ENCODE peak calls at places on chromosomes 7 and 10, in six cellular contexts. One of them, this sample, is unnamed.

GRCh38 chr10:44008270-44008916 is 359.7 kb upstream of the ZNF32 start:
- DNase-seq in stomach: no peak
- DNase-seq in nephron progenitor cell: no peak
- DNase-seq in osteoblast: no peak
- DNase-seq in fibroblast of villous mesenchyme: no peak
- DNase-seq in astrocyte of the cerebellum: no peak
- DNase-seq in this sample: no peak

GRCh38 chr10:132988988-132989387 is 46.6 kb upstream of the CFAP46 start:
- DNase-seq in fibroblast of villous mesenchyme: no peak
- DNase-seq in nephron progenitor cell: no peak
- DNase-seq in stomach: no peak
- DNase-seq in astrocyte of the cerebellum: no peak
- DNase-seq in osteoblast: no peak
- DNase-seq in this sample: no peak

GRCh38 chr7:42491106-42491505 is 254.1 kb upstream of the GLI3 start:
- DNase-seq in osteoblast: no peak
- DNase-seq in fibroblast of villous mesenchyme: no peak
- DNase-seq in stomach: no peak
- DNase-seq in nephron progenitor cell: no peak
- DNase-seq in astrocyte of the cerebellum: no peak
- DNase-seq in this sample: no peak

GRCh38 chr7:130352335-130353074 is 7.9 kb downstream of the CPA5 start:
- DNase-seq in fibroblast of villous mesenchyme: peak
- DNase-seq in nephron progenitor cell: no peak
- DNase-seq in astrocyte of the cerebellum: peak
- DNase-seq in osteoblast: peak
- DNase-seq in stomach: no peak
- DNase-seq in this sample: no peak

GRCh38 chr7:114825423-114825951 is 96.4 kb upstream of the MDFIC start:
- DNase-seq in astrocyte of the cerebellum: no peak
- DNase-seq in nephron progenitor cell: no peak
- DNase-seq in stomach: no peak
- DNase-seq in fibroblast of villous mesenchyme: no peak
- DNase-seq in osteoblast: no peak
- DNase-seq in this sample: no peak

GRCh38 chr10:75513292-75513691 is 81.9 kb downstream of the LRMDA start:
- DNase-seq in osteoblast: no peak
- DNase-seq in astrocyte of the cerebellum: no peak
- DNase-seq in nephron progenitor cell: no peak
- DNase-seq in stomach: no peak
- DNase-seq in fibroblast of villous mesenchyme: no peak
- DNase-seq in this sample: no peak

GRCh38 chr7:99504281-99504602 is 220 bp upstream of the ZKSCAN5 start:
- DNase-seq in stomach: no peak
- DNase-seq in osteoblast: peak
- DNase-seq in nephron progenitor cell: peak
- DNase-seq in fibroblast of villous mesenchyme: no peak
- DNase-seq in astrocyte of the cerebellum: peak
- DNase-seq in this sample: peak

GRCh38 chr10:82529064-82529463 is 654.1 kb downstream of the NRG3 start:
- DNase-seq in fibroblast of villous mesenchyme: no peak
- DNase-seq in astrocyte of the cerebellum: no peak
- DNase-seq in stomach: no peak
- DNase-seq in nephron progenitor cell: no peak
- DNase-seq in osteoblast: no peak
- DNase-seq in this sample: no peak

GRCh38 chr7:55365103-55365679 is at the start of gene LANCL2:
- DNase-seq in fibroblast of villous mesenchyme: peak
- DNase-seq in astrocyte of the cerebellum: no peak
- DNase-seq in nephron progenitor cell: peak
- DNase-seq in stomach: peak
- DNase-seq in osteoblast: peak
- DNase-seq in this sample: no peak

GRCh38 chr7:112422842-112423496 is 27.3 kb upstream of the IFRD1 start:
- DNase-seq in osteoblast: peak
- DNase-seq in astrocyte of the cerebellum: peak
- DNase-seq in fibroblast of villous mesenchyme: peak
- DNase-seq in stomach: peak
- DNase-seq in nephron progenitor cell: peak
- DNase-seq in this sample: peak

GRCh38 chr7:75688200-75689136 is 50.3 kb downstream of the HIP1 start:
- DNase-seq in astrocyte of the cerebellum: no peak
- DNase-seq in fibroblast of villous mesenchyme: no peak
- DNase-seq in stomach: no peak
- DNase-seq in osteoblast: no peak
- DNase-seq in nephron progenitor cell: peak
- DNase-seq in this sample: no peak

GRCh38 chr7:141073173-141073640 is 657 bp upstream of the TMEM178B start:
- DNase-seq in astrocyte of the cerebellum: no peak
- DNase-seq in osteoblast: peak
- DNase-seq in stomach: no peak
- DNase-seq in fibroblast of villous mesenchyme: peak
- DNase-seq in nephron progenitor cell: peak
- DNase-seq in this sample: peak

GRCh38 chr10:14820775-14821154 is 17.1 kb downstream of the CDNF start:
- DNase-seq in nephron progenitor cell: no peak
- DNase-seq in osteoblast: no peak
- DNase-seq in fibroblast of villous mesenchyme: no peak
- DNase-seq in stomach: no peak
- DNase-seq in astrocyte of the cerebellum: no peak
- DNase-seq in this sample: no peak

DNA sequence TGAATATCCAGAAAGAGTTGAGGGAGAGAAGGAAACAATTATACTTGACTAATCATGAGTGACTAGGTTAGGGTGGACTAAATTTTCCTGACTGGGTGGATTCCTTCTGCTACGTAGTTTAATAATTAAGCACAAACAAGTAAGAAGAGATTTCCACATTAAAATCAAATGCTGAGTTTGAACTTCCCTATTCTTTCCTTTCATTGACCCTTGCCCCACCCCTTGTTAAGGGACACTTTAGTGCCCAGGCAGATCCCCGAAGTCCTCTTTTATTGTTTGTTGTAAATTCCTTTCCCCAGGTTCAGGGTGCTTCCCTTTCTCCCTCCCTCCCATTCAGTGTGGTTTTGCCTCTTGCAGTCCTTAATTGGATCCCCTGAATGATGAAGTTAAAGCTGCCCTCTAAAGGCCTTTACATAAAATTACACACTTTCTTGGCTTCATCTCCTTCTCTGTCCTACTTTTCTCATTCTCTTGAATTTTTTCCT is 8.8 kb upstream of the SPAM1 start:
- DNase-seq in astrocyte of the cerebellum: no peak
- DNase-seq in nephron progenitor cell: no peak
- DNase-seq in stomach: no peak
- DNase-seq in osteoblast: no peak
- DNase-seq in fibroblast of villous mesenchyme: peak
- DNase-seq in this sample: no peak
- TF ChIP-seq CTCF in astrocyte of the cerebellum: peak
- TF ChIP-seq CTCF in nephron progenitor cell: peak
- TF ChIP-seq CTCF in stomach: no peak
- TF ChIP-seq CTCF in osteoblast: no peak
- TF ChIP-seq CTCF in fibroblast of villous mesenchyme: peak
- TF ChIP-seq CTCF in this sample: no peak

GRCh38 chr7:134018321-134018720 is 108.8 kb upstream of the LRGUK start:
- DNase-seq in fibroblast of villous mesenchyme: no peak
- DNase-seq in nephron progenitor cell: no peak
- DNase-seq in stomach: no peak
- DNase-seq in astrocyte of the cerebellum: no peak
- DNase-seq in osteoblast: no peak
- DNase-seq in this sample: no peak

GRCh38 chr7:134019251-134019650 is 107.9 kb upstream of the LRGUK start:
- DNase-seq in stomach: no peak
- DNase-seq in nephron progenitor cell: no peak
- DNase-seq in fibroblast of villous mesenchyme: no peak
- DNase-seq in astrocyte of the cerebellum: no peak
- DNase-seq in osteoblast: no peak
- DNase-seq in this sample: no peak

GRCh38 chr7:134016223-134016941 is 110.8 kb upstream of the LRGUK start:
- DNase-seq in astrocyte of the cerebellum: no peak
- DNase-seq in stomach: peak
- DNase-seq in fibroblast of villous mesenchyme: peak
- DNase-seq in nephron progenitor cell: peak
- DNase-seq in osteoblast: no peak
- DNase-seq in this sample: peak

GRCh38 chr7:134014935-134015334 is 112.2 kb upstream of the LRGUK start:
- DNase-seq in stomach: no peak
- DNase-seq in fibroblast of villous mesenchyme: no peak
- DNase-seq in astrocyte of the cerebellum: no peak
- DNase-seq in nephron progenitor cell: no peak
- DNase-seq in osteoblast: no peak
- DNase-seq in this sample: no peak

GRCh38 chr7:134016942-134017303 is 110.2 kb upstream of the LRGUK start:
- DNase-seq in stomach: no peak
- DNase-seq in astrocyte of the cerebellum: no peak
- DNase-seq in nephron progenitor cell: no peak
- DNase-seq in osteoblast: no peak
- DNase-seq in fibroblast of villous mesenchyme: no peak
- DNase-seq in this sample: no peak
- TF ChIP-seq CTCF in stomach: no peak
- TF ChIP-seq CTCF in astrocyte of the cerebellum: no peak
- TF ChIP-seq CTCF in nephron progenitor cell: no peak
- TF ChIP-seq CTCF in osteoblast: no peak
- TF ChIP-seq CTCF in fibroblast of villous mesenchyme: no peak
- TF ChIP-seq CTCF in this sample: no peak

GRCh38 chr7:137609500-137609899 is 237.3 kb downstream of the DGKI start:
- DNase-seq in fibroblast of villous mesenchyme: peak
- DNase-seq in astrocyte of the cerebellum: no peak
- DNase-seq in osteoblast: no peak
- DNase-seq in stomach: no peak
- DNase-seq in nephron progenitor cell: no peak
- DNase-seq in this sample: no peak

GRCh38 chr7:137601642-137602041 is 245.1 kb downstream of the DGKI start:
- DNase-seq in osteoblast: no peak
- DNase-seq in stomach: no peak
- DNase-seq in nephron progenitor cell: no peak
- DNase-seq in fibroblast of villous mesenchyme: no peak
- DNase-seq in astrocyte of the cerebellum: no peak
- DNase-seq in this sample: no peak

DNA sequence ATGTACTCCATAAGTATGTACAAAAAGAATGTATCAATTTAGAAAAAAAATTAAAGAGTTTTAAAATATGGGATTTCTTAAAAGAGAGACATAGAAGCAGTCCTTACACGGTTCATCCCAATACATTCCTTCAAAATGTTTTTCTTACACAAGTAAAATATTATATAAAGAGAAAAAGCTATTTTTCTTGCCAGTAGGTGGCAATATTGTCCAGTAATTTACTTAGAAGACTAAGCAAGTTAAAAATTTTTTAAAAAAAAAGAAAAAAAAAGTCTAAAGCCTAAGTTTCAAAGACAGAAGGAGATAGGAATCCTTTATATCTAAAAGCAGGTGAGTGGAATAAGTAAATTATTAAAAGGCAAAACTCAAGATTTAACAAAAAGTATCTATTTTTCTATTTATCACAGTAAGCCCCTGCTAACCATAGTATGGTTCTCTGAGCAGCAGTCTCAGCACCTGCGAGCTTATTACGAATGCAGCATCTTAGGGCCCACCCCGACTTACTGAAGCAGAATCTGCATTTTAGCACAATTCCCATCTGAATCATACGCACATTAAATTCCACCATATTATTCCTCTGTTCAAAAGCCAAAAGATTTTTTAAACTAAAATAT is 240.6 kb downstream of the DGKI start:
- DNase-seq in nephron progenitor cell: no peak
- DNase-seq in astrocyte of the cerebellum: peak
- DNase-seq in osteoblast: peak
- DNase-seq in stomach: no peak
- DNase-seq in fibroblast of villous mesenchyme: peak
- DNase-seq in this sample: no peak
- TF ChIP-seq CTCF in nephron progenitor cell: peak
- TF ChIP-seq CTCF in astrocyte of the cerebellum: no peak
- TF ChIP-seq CTCF in osteoblast: peak
- TF ChIP-seq CTCF in stomach: no peak
- TF ChIP-seq CTCF in fibroblast of villous mesenchyme: peak
- TF ChIP-seq CTCF in this sample: peak

DNA sequence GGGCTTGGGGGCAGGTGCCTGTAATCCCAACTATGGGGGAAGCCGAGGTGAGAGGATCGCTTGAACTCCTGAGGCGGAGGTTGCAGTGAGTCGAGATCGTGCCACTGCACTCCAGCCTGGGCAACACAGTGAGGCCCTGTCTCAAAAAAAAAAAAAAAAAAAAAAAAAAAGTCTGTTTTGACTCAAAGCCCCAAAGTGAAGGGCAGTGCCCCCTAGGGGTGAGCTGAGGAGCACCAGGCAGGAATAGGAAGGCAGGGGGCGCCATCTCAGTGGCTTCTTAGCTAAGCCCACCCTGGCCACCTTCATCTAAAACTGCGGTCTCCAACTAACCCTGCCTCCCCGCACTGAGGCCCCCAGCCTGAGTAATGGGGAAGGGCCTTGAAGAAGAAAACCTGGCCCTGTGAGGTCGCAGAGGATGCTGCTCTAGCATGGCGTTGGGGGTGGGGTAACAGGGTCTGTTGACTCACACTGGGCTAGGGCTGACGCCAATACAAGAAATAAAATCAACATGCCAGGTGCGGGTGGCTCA is 9.8 kb downstream of the PODXL start:
- DNase-seq in osteoblast: peak
- DNase-seq in fibroblast of villous mesenchyme: no peak
- DNase-seq in astrocyte of the cerebellum: no peak
- DNase-seq in nephron progenitor cell: peak
- DNase-seq in stomach: no peak
- DNase-seq in this sample: peak
- TF ChIP-seq CTCF in osteoblast: peak
- TF ChIP-seq CTCF in fibroblast of villous mesenchyme: peak
- TF ChIP-seq CTCF in astrocyte of the cerebellum: peak
- TF ChIP-seq CTCF in nephron progenitor cell: peak
- TF ChIP-seq CTCF in stomach: no peak
- TF ChIP-seq CTCF in this sample: peak

GRCh38 chr10:27947513-27947912 is 51.4 kb downstream of the ODAD2 start:
- DNase-seq in osteoblast: no peak
- DNase-seq in astrocyte of the cerebellum: no peak
- DNase-seq in nephron progenitor cell: no peak
- DNase-seq in fibroblast of villous mesenchyme: no peak
- DNase-seq in stomach: no peak
- DNase-seq in this sample: no peak
- TF ChIP-seq CTCF in osteoblast: no peak
- TF ChIP-seq CTCF in astrocyte of the cerebellum: no peak
- TF ChIP-seq CTCF in nephron progenitor cell: no peak
- TF ChIP-seq CTCF in fibroblast of villous mesenchyme: no peak
- TF ChIP-seq CTCF in stomach: no peak
- TF ChIP-seq CTCF in this sample: no peak